ENCODE peak calls at places on chromosomes 13 and 19, in four cellular contexts. One of them, this sample, is unnamed.

GRCh38 chr13:34779171-34779570 is 162.9 kb upstream of the NBEA start:
- DNase-seq in IMR-90: no peak
- DNase-seq in K562: no peak
- DNase-seq in GM12878: no peak
- DNase-seq in this sample: no peak

GRCh38 chr19:45280471-45280961 is 29.4 kb downstream of the MARK4 start:
- DNase-seq in IMR-90: no peak
- DNase-seq in K562: no peak
- DNase-seq in GM12878: no peak
- DNase-seq in this sample: peak; percentile 50

GRCh38 chr19:33402421-33403220 is 29.1 kb downstream of the CEBPG start:
- DNase-seq in IMR-90: no peak
- DNase-seq in K562: no peak
- DNase-seq in GM12878: no peak
- DNase-seq in this sample: no peak

GRCh38 chr13:104779311-104779710 is 1713.1 kb upstream of the SLC10A2 start:
- DNase-seq in IMR-90: peak; percentile 64
- DNase-seq in K562: no peak
- DNase-seq in GM12878: no peak
- DNase-seq in this sample: no peak

GRCh38 chr13:51614350-51614786 is 30.1 kb downstream of the WDFY2 start:
- DNase-seq in IMR-90: no peak
- DNase-seq in K562: no peak
- DNase-seq in GM12878: peak; percentile 56
- DNase-seq in this sample: no peak

GRCh38 chr19:6536138-6536671 is 5.4 kb downstream of the TNFSF9 start:
- DNase-seq in IMR-90: no peak
- DNase-seq in K562: peak; percentile 94
- DNase-seq in GM12878: peak; percentile 99
- DNase-seq in this sample: peak; percentile 44

GRCh38 chr19:36041831-36042230 is 9.2 kb upstream of the CLIP3 start:
- DNase-seq in IMR-90: peak; percentile 82
- DNase-seq in K562: no peak
- DNase-seq in GM12878: no peak
- DNase-seq in this sample: peak; percentile 10

GRCh38 chr19:49180659-49181058 is 23.1 kb downstream of the TRPM4 start:
- DNase-seq in IMR-90: no peak
- DNase-seq in K562: no peak
- DNase-seq in GM12878: no peak
- DNase-seq in this sample: no peak

GRCh38 chr19:12943437-12944044 is 2.1 kb upstream of the RAD23A start:
- DNase-seq in IMR-90: no peak
- DNase-seq in K562: no peak
- DNase-seq in GM12878: no peak
- DNase-seq in this sample: no peak

GRCh38 chr19:2634960-2635359 is 67.5 kb downstream of the GNG7 start:
- DNase-seq in IMR-90: no peak
- DNase-seq in K562: no peak
- DNase-seq in GM12878: no peak
- DNase-seq in this sample: no peak

GRCh38 chr13:113028336-113029060 is 59.5 kb downstream of the MCF2L start:
- DNase-seq in IMR-90: no peak
- DNase-seq in K562: no peak
- DNase-seq in GM12878: no peak
- DNase-seq in this sample: no peak

GRCh38 chr19:42374826-42375376 is 15.2 kb downstream of the CNFN start:
- DNase-seq in IMR-90: no peak
- DNase-seq in K562: no peak
- DNase-seq in GM12878: no peak
- DNase-seq in this sample: no peak

GRCh38 chr13:64910061-64910460 is 2320.1 kb downstream of the PCDH9 start:
- DNase-seq in IMR-90: no peak
- DNase-seq in K562: no peak
- DNase-seq in GM12878: no peak
- DNase-seq in this sample: no peak

GRCh38 chr19:33809960-33810359 is 13.3 kb downstream of the KCTD15 start:
- DNase-seq in IMR-90: peak; percentile 36
- DNase-seq in K562: no peak
- DNase-seq in GM12878: no peak
- DNase-seq in this sample: peak; percentile 58

GRCh38 chr19:52190679-52191293 is 934 bp downstream of the PPP2R1A start:
- DNase-seq in IMR-90: peak; percentile 46
- DNase-seq in K562: no peak
- DNase-seq in GM12878: no peak
- DNase-seq in this sample: no peak

GRCh38 chr13:35255241-35255640 is 221.2 kb downstream of the MAB21L1 start:
- DNase-seq in IMR-90: no peak
- DNase-seq in K562: no peak
- DNase-seq in GM12878: no peak
- DNase-seq in this sample: no peak

GRCh38 chr19:17242431-17243208 is 3.1 kb downstream of the NR2F6 start:
- DNase-seq in IMR-90: no peak
- DNase-seq in K562: no peak
- DNase-seq in GM12878: no peak
- DNase-seq in this sample: no peak

GRCh38 chr19:34313188-34313587 is 51.8 kb upstream of the GPI start:
- DNase-seq in IMR-90: peak; percentile 84
- DNase-seq in K562: no peak
- DNase-seq in GM12878: no peak
- DNase-seq in this sample: peak; percentile 66

GRCh38 chr13:26495749-26496148 is 61.7 kb upstream of the WASF3 start:
- DNase-seq in IMR-90: no peak
- DNase-seq in K562: no peak
- DNase-seq in GM12878: no peak
- DNase-seq in this sample: no peak

GRCh38 chr19:11735375-11735774 is 3.4 kb downstream of the ZNF823 start:
- DNase-seq in IMR-90: no peak
- DNase-seq in K562: no peak
- DNase-seq in GM12878: no peak
- DNase-seq in this sample: no peak

GRCh38 chr13:24271611-24272451 is 37.5 kb upstream of the C1QTNF9 start:
- DNase-seq in IMR-90: peak; percentile 76
- DNase-seq in K562: no peak
- DNase-seq in GM12878: peak; percentile 70
- DNase-seq in this sample: peak; percentile 60

GRCh38 chr13:76709851-76710250 is 176.4 kb downstream of the KCTD12 start:
- DNase-seq in IMR-90: peak; percentile 36
- DNase-seq in K562: no peak
- DNase-seq in GM12878: no peak
- DNase-seq in this sample: no peak

GRCh38 chr13:99237981-99238662 is 20.1 kb downstream of the GPR18 start:
- DNase-seq in IMR-90: no peak
- DNase-seq in K562: no peak
- DNase-seq in GM12878: no peak
- DNase-seq in this sample: no peak

GRCh38 chr19:22945560-22945959 is 57.4 kb downstream of the ZNF728 start:
- DNase-seq in IMR-90: peak; percentile 16
- DNase-seq in K562: no peak
- DNase-seq in GM12878: no peak
- DNase-seq in this sample: no peak

GRCh38 chr13:75797256-75797655 is 161.1 kb downstream of the LMO7 start:
- DNase-seq in IMR-90: no peak
- DNase-seq in K562: no peak
- DNase-seq in GM12878: no peak
- DNase-seq in this sample: no peak

GRCh38 chr19:34713262-34713637 is 20.8 kb upstream of the ZNF181 start:
- DNase-seq in IMR-90: no peak
- DNase-seq in K562: no peak
- DNase-seq in GM12878: no peak
- DNase-seq in this sample: no peak

DNA sequence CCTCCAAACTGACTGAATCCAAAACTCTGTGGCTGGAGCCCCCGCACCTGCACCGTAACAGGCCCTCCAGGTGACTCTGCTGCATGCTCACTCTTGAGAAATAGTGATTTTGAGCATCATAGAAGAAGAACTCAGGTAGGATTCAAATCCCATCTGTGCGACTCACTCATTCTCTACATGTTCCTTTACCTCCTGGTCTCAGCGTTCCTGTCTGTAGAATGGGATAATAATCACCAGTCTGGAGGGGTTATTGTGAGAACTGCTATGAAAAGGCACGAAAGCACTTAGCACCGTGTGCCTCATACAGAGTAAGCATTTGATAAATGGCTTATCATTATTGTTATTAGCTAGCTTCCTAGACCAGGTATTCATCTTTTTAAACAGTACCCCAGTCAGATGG is 36.5 kb upstream of the NPAS1 start:
- DNase-seq in IMR-90: no peak
- DNase-seq in K562: no peak
- DNase-seq in GM12878: no peak
- DNase-seq in this sample: no peak
- H4K20me1 ChIP-seq in IMR-90: peaks cover 30% of the 10 kb centered on the region
- H4K20me1 ChIP-seq in K562: no peaks in the 10 kb centered on the region
- H4K20me1 ChIP-seq in GM12878: no peaks in the 10 kb centered on the region
- H4K20me1 ChIP-seq in this sample: no peaks in the 10 kb centered on the region

GRCh38 chr13:41563501-41564001 is 106.2 kb downstream of the RGCC start:
- DNase-seq in IMR-90: peak; percentile 50
- DNase-seq in K562: no peak
- DNase-seq in GM12878: no peak
- DNase-seq in this sample: peak; percentile 82
- H3K4me2 ChIP-seq in IMR-90: no peak overlapping the region
- H3K4me2 ChIP-seq in K562: no peak overlapping the region
- H3K4me2 ChIP-seq in GM12878: no peak overlapping the region
- H3K4me2 ChIP-seq in this sample: peak overlapping the region; percentile 34

DNA sequence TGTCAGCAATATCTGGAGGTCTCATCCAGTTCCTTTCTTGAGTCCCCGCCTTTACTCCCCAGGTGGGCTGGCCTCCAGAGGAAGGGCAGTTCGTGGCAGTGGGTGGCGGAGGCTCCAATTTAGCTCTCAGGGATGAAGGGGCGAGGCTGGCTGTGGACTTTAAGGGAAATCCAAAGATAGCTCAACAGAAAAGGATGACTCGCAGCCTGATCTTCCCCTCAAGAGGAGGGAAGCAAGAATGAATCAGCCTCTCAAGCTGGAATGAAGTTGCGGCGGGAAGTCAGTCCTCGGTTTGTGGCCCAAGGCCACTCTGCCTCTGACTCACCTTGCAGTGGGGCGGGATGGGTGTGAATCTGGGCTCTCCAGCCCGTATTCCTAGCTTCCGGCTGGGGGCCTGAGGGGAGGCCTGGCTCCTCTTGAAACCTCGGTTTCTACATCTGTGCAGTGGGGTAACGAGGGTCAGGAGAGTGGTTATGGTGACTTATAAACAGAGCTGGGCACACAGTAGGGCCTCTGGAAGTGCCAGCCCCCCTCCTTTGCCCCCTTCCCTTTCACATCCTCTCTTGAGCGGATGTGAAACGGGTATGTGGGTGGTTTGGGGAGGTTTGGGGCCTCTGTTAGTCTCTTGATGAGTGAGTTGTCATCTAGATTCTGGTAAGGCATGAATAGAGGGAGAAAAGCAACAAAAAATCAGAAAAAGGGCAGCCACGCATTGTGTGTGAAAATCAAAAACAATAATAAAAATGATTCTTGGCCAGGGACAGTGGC is 10.5 kb upstream of the SMG9 start:
- DNase-seq in IMR-90: peak; percentile 97
- DNase-seq in K562: no peak
- DNase-seq in GM12878: peak; percentile 95
- DNase-seq in this sample: peak; percentile 68
- TF ChIP-seq FOS in IMR-90: peak; percentile 92
- TF ChIP-seq FOS in K562: no peak
- TF ChIP-seq FOS in GM12878: no peak
- TF ChIP-seq FOS in this sample: peak; percentile 99

GRCh38 chr19:10624585-10624984 is 768 bp upstream of the SLC44A2 start:
- DNase-seq in IMR-90: no peak
- DNase-seq in K562: no peak
- DNase-seq in GM12878: no peak
- DNase-seq in this sample: no peak
- H4K20me1 ChIP-seq in IMR-90: no peaks in the 10 kb centered on the region
- H4K20me1 ChIP-seq in K562: no peaks in the 10 kb centered on the region
- H4K20me1 ChIP-seq in GM12878: no peaks in the 10 kb centered on the region
- H4K20me1 ChIP-seq in this sample: no peaks in the 10 kb centered on the region

GRCh38 chr13:40401911-40402776 is 264.3 kb downstream of the FOXO1 start:
- DNase-seq in IMR-90: peak; percentile 92
- DNase-seq in K562: peak; percentile 49
- DNase-seq in GM12878: peak; percentile 74
- DNase-seq in this sample: peak; percentile 93
- H3K4me2 ChIP-seq in IMR-90: peak overlapping the region; percentile 38
- H3K4me2 ChIP-seq in K562: no peak overlapping the region
- H3K4me2 ChIP-seq in GM12878: peak overlapping the region; percentile 28
- H3K4me2 ChIP-seq in this sample: peak overlapping the region; percentile 61

This sample was measured in endothelial cell of umbilical vein.